ENCODE peak calls at places on chromosome 3, in seven cellular contexts. P, W, S, N, H, M and U are unnamed samples.

GRCh38 chr3:64214697-64215018 is 10.6 kb downstream of the PRICKLE2 start:
- DNase-seq in P (no peak), W (peak; percentile 26), S (no peak), N (no peak), H (peak; percentile 18), M (no peak), U (peak; percentile 52)

GRCh38 chr3:72163809-72164634 is 379.1 kb upstream of the PROK2 start:
- DNase-seq in P (no peak), W (no peak), S (peak; percentile 73), N (no peak), H (no peak), M (no peak), U (no peak)

GRCh38 chr3:139737682-139738361 is 60.0 kb upstream of the NMNAT3 start:
- DNase-seq in P (no peak), W (no peak), S (no peak), N (no peak), H (no peak), M (no peak), U (no peak)

GRCh38 chr3:129633751-129634481 is 27.4 kb upstream of the PLXND1 start:
- DNase-seq in P (no peak), W (no peak), S (no peak), N (no peak), H (no peak), M (no peak), U (no peak)

GRCh38 chr3:10758304-10759037 is 57.6 kb upstream of the SLC6A11 start:
- DNase-seq in P (peak; percentile 31), W (peak; percentile 40), S (peak; percentile 77), N (peak; percentile 51), H (peak; percentile 61), M (peak; percentile 60), U (peak; percentile 61)

GRCh38 chr3:39990532-39990931 is 181.1 kb downstream of the MYRIP start:
- DNase-seq in P (peak; percentile 17), W (peak; percentile 12), S (peak; percentile 43), N (peak; percentile 55), H (peak; percentile 36), M (peak; percentile 27), U (peak; percentile 72)

GRCh38 chr3:130973401-130973800 is 53.2 kb downstream of the ASTE1 start:
- DNase-seq in P (no peak), W (no peak), S (no peak), N (no peak), H (no peak), M (no peak), U (no peak)

GRCh38 chr3:130488288-130488687 is 28.7 kb upstream of the COL6A6 start:
- DNase-seq in P (no peak), W (no peak), S (no peak), N (no peak), H (no peak), M (no peak), U (no peak)

GRCh38 chr3:62875103-62876002 is at the start of gene CADPS:
- DNase-seq in P (no peak), W (peak; percentile 53), S (peak; percentile 10), N (no peak), H (no peak), M (peak; percentile 12), U (no peak)

GRCh38 chr3:33115024-33115768 is 1.4 kb downstream of the CRTAP start:
- DNase-seq in P (peak; percentile 77), W (peak; percentile 92), S (no peak), N (peak; percentile 40), H (no peak), M (no peak), U (peak; percentile 90)

GRCh38 chr3:100634493-100635272 is 25.3 kb downstream of the ADGRG7 start:
- DNase-seq in P (no peak), W (no peak), S (no peak), N (peak; percentile 31), H (peak; percentile 83), M (no peak), U (peak; percentile 43)

GRCh38 chr3:153753035-153753434 is 368.2 kb upstream of the ARHGEF26 start:
- DNase-seq in P (no peak), W (no peak), S (no peak), N (no peak), H (no peak), M (no peak), U (no peak)

DNA sequence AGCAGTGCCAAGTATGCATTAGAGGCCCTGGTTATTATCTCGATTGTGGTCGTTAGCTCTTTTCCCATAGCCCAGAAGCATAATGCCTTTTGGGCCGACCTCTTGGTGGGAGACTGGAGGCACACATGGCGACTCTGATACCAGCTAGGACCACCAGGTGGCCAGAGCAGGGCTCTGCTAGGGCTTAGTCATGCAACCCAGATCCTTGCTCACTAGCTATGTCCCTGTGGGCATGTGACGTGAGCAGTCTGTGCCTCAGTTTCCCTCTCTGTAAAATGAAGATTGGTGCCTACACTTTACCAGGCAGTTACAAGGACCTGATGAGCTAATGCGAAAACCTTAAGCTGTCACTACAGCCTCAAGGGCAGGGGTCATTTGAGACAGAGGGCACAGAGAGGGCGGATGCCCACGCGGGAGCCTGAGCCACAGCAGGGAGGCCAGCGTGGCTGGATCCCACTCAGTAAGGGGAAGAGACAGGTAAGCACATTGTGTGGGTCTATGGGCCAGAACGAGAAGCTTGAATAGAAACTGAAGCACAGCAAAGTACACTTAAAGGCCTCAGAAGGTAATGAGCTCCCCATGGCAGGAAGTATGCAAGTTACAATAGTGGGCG is 8.8 kb downstream of the KLF15 start:
- DNase-seq in P (no peak), W (no peak), S (no peak), N (no peak), H (no peak), M (no peak), U (no peak)
- TF ChIP-seq CTCF in P (no peak), W (no peak), S (no peak), N (peak; percentile 40), H (peak; percentile 30), M (peak; percentile 49), U (peak; percentile 54)

GRCh38 chr3:61530355-61530754 is 31.0 kb upstream of the PTPRG start:
- DNase-seq in P (no peak), W (peak; percentile 22), S (no peak), N (peak; percentile 49), H (no peak), M (no peak), U (peak; percentile 20)
- TF ChIP-seq CTCF in P (peak; percentile 49), W (peak; percentile 61), S (peak; percentile 37), N (peak; percentile 67), H (no peak), M (peak; percentile 64), U (peak; percentile 69)

GRCh38 chr3:111861396-111861795 is 2.3 kb downstream of the PHLDB2 start:
- DNase-seq in P (no peak), W (no peak), S (no peak), N (no peak), H (no peak), M (no peak), U (no peak)

GRCh38 chr3:111858641-111859040 is 424 bp upstream of the PHLDB2 start:
- DNase-seq in P (no peak), W (no peak), S (no peak), N (no peak), H (no peak), M (no peak), U (no peak)

GRCh38 chr3:111859974-111860859 is 1.2 kb downstream of the PHLDB2 start:
- DNase-seq in P (peak; percentile 72), W (peak; percentile 81), S (peak; percentile 76), N (peak; percentile 82), H (peak; percentile 79), M (peak; percentile 50), U (peak; percentile 89)

GRCh38 chr3:111857474-111857873 is 1.6 kb upstream of the PHLDB2 start:
- DNase-seq in P (no peak), W (no peak), S (no peak), N (no peak), H (no peak), M (no peak), U (no peak)

GRCh38 chr3:111859061-111859973 is at the start of gene PHLDB2:
- DNase-seq in P (peak; percentile 69), W (peak; percentile 73), S (peak; percentile 57), N (no peak), H (peak; percentile 70), M (peak; percentile 83), U (peak; percentile 57)
- TF ChIP-seq CTCF in P (no peak), W (no peak), S (no peak), N (peak; percentile 30), H (no peak), M (no peak), U (no peak)

GRCh38 chr3:195120199-195120556 is 150.8 kb downstream of the XXYLT1 start:
- DNase-seq in P (no peak), W (no peak), S (no peak), N (no peak), H (no peak), M (no peak), U (no peak)

GRCh38 chr3:195116393-195117185 is 154.4 kb downstream of the XXYLT1 start:
- DNase-seq in P (no peak), W (no peak), S (no peak), N (no peak), H (no peak), M (no peak), U (no peak)

GRCh38 chr3:195118671-195119070 is 152.3 kb downstream of the XXYLT1 start:
- DNase-seq in P (no peak), W (no peak), S (no peak), N (no peak), H (no peak), M (no peak), U (no peak)

GRCh38 chr3:195119461-195120198 is 151.3 kb downstream of the XXYLT1 start:
- DNase-seq in P (peak; percentile 46), W (peak; percentile 89), S (no peak), N (no peak), H (no peak), M (peak; percentile 20), U (peak; percentile 78)

GRCh38 chr3:195117978-195118581 is 152.9 kb downstream of the XXYLT1 start:
- DNase-seq in P (no peak), W (no peak), S (no peak), N (peak; percentile 77), H (peak; percentile 94), M (no peak), U (no peak)
- TF ChIP-seq CTCF in P (peak; percentile 33), W (peak; percentile 27), S (peak; percentile 24), N (peak; percentile 58), H (peak; percentile 44), M (peak; percentile 28), U (peak; percentile 46)